ENCODE peak calls at places on chromosome 6, in five cellular contexts. I is colonic mucosa, D is substantia nigra, C is heart right ventricle, L is psoas muscle. R is an unnamed sample.
A peak's percentile ranks its signal among the peaks of the same experiment; 100 is the strongest.

GRCh38 chr6:15365273-15365687 is 119.4 kb downstream of the JARID2 start:
- DNase-seq in I (peak; percentile 84), L (peak; percentile 91), D (peak; percentile 77), C (peak; percentile 76), R (peak; percentile 40)

GRCh38 chr6:168105813-168106660 is 27.0 kb upstream of the FRMD1 start:
- DNase-seq in L (peak; percentile 28), C (no peak), I (no peak), D (no peak), R (no peak)

GRCh38 chr6:71706523-71706922 is 179.8 kb upstream of the RIMS1 start:
- DNase-seq in I (no peak), C (no peak), D (no peak), L (no peak), R (no peak)

GRCh38 chr6:10400330-10400729 is 14.5 kb downstream of the TFAP2A start:
- DNase-seq in I (no peak), C (no peak), D (no peak), L (no peak), R (no peak)

GRCh38 chr6:7424058-7424457 is 34.5 kb downstream of the RIOK1 start:
- DNase-seq in I (no peak), D (no peak), L (no peak), C (no peak), R (no peak)

GRCh38 chr6:33994198-33995045 is 151.5 kb downstream of the GRM4 start:
- DNase-seq in C (no peak), I (peak; percentile 18), D (no peak), L (no peak), R (no peak)

GRCh38 chr6:41466437-41466990 is 79.7 kb upstream of the FOXP4 start:
- DNase-seq in C (no peak), D (no peak), I (no peak), L (no peak), R (no peak)

GRCh38 chr6:140043357-140043756 is 668.9 kb upstream of the CITED2 start:
- DNase-seq in I (no peak), D (no peak), L (no peak), C (no peak), R (no peak)

GRCh38 chr6:159152014-159152413 is 17.2 kb upstream of the FNDC1 start:
- DNase-seq in I (no peak), C (no peak), L (no peak), D (no peak), R (no peak)

DNA sequence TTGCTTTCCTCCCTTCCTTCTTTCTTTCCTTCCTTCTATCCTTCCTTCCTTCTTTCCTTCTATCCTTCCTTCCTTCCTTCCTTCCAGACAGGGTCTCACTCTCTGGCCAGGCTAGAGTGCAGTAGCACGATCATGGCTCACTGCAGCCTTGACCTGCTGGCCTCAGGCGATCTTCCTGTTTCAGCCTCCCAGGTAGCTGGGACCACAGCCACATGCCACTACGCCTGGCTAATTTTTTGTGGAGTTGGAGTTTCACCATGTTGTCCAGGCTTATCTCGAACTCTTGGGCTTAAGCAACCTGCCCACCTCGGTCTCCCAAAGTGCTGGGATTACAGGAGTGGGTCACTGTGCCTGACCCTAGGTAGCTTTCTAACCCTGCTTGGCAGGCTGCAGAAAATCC is 12.2 kb upstream of the SEC63 start:
- DNase-seq in I (no peak), D (no peak), L (no peak), C (no peak), R (no peak)
- H3K27ac ChIP-seq in I (no peak overlapping the region), D (no peak overlapping the region), L (no peak overlapping the region), C (no peak overlapping the region), R (no peak overlapping the region)

GRCh38 chr6:169234634-169235033 is 19.0 kb downstream of the THBS2 start:
- DNase-seq in L (no peak), I (no peak), D (no peak), C (no peak), R (no peak)

GRCh38 chr6:169232507-169232931 is 21.1 kb downstream of the THBS2 start:
- DNase-seq in C (no peak), L (no peak), I (peak; percentile 15), D (no peak), R (no peak)

GRCh38 chr6:169231790-169232506 is 21.7 kb downstream of the THBS2 start:
- DNase-seq in D (no peak), C (no peak), L (no peak), I (peak; percentile 17), R (no peak)

GRCh38 chr6:169233832-169234231 is 19.8 kb downstream of the THBS2 start:
- DNase-seq in L (no peak), C (no peak), I (no peak), D (no peak), R (no peak)

GRCh38 chr6:169233181-169233580 is 20.5 kb downstream of the THBS2 start:
- DNase-seq in L (no peak), I (no peak), D (no peak), C (no peak), R (no peak)
- H3K27ac ChIP-seq in L (no peak overlapping the region), I (no peak overlapping the region), D (no peak overlapping the region), C (no peak overlapping the region), R (no peak overlapping the region)

DNA sequence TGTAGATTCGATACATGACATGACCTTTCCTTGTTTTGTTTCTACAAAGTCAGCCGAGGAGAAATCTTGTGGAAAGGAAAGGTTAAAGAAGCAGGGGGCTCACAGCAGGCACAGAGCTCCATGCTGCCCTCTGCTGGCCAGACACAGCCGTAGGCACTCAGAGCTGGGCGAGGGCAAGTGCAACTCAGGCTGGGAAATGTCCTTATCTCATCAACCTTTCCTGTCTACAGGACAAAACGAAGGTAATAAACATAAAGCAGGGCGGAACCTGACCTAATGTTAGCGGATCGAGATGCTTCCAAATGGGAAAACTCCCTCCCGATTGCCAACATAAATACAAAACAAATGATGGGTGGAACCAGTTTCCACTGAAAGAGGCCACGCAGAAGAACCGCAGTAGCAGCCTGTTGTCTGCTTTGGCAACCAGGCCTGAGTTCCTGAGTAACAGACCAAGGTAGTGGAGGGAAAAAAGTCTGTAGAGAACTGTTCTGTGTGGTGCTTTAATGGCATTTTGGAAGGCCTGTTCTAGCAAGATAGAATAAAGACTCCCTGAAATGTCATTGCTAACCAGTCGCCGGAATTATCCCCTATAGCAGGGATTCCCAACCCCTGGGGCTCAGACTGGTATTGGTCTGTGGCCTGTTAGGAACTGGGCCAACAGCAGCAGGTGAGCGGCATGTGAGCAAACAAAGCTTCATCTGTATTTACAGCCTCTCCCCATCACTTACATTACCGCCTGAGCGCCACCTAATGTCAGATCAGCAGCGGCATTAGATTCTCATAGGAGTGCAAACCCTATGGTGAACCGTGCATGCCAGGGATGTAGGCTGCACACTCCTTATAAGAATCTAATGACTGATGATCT is 85.2 kb downstream of the MBOAT1 start:
- DNase-seq in C (peak; percentile 76), D (peak; percentile 27), L (peak; percentile 81), I (peak; percentile 83), R (peak; percentile 76)
- H3K27ac ChIP-seq in C (no peak overlapping the region), D (no peak overlapping the region), L (peak overlapping the region; percentile 5), I (peak overlapping the region; percentile 60), R (peak overlapping the region; percentile 64)

GRCh38 chr6:31736768-31737314 is 511 bp upstream of the CLIC1 start:
- DNase-seq in C (no peak), D (no peak), I (peak; percentile 29), L (no peak), R (no peak)
- H3K27ac ChIP-seq in C (peak overlapping the region; percentile 97), D (peak overlapping the region; percentile 71), I (peak overlapping the region; percentile 86), L (peak overlapping the region; percentile 74), R (peak overlapping the region; percentile 70)

GRCh38 chr6:133132092-133132491 is 109.1 kb upstream of the EYA4 start:
- DNase-seq in C (no peak), I (no peak), D (no peak), L (no peak), R (no peak)
- H3K27ac ChIP-seq in C (no peak overlapping the region), I (no peak overlapping the region), D (no peak overlapping the region), L (peak overlapping the region; percentile 91), R (no peak overlapping the region)

GRCh38 chr6:111536888-111537287 is 53.9 kb upstream of the REV3L start:
- DNase-seq in L (no peak), C (no peak), I (peak; percentile 47), D (no peak), R (no peak)

GRCh38 chr6:111530777-111531176 is 47.8 kb upstream of the REV3L start:
- DNase-seq in D (no peak), L (no peak), I (no peak), C (no peak), R (no peak)

GRCh38 chr6:111530218-111530617 is 47.2 kb upstream of the REV3L start:
- DNase-seq in I (no peak), C (no peak), L (no peak), D (no peak), R (no peak)

GRCh38 chr6:111534366-111534765 is 51.3 kb upstream of the REV3L start:
- DNase-seq in D (peak; percentile 51), I (peak; percentile 88), C (peak; percentile 46), L (peak; percentile 86), R (peak; percentile 92)

DNA sequence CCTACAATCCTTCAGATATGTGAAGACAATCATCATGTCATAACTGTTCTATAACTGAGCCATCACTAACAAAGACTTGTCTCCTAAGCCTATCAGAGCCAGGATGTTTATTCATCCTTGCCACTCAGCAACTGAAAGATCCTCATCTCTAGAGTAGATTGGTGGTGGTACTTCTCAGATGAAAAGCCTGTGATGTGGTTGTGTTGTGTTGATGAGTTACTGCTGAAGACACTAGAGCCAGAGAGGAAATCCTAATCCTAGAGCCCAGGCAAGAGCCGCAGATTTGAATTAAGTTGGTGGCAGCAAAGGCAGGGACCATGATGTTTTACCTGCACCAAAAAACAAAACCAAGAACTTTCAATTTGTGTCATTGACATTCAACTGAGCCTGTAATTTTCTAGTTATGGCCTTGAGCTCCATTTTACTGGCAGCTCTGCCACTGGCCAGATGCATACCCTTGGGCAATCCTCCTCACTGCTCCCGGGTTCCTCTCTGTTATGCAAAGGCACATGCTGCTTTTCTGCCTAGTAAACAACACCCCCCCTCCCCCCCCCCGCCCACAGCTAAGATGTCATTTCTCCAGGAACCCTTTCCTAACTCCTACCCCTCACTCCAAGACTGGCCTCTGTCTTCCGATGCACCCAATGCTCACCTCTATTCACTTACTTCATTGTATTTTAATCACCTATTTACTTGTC is 50.2 kb upstream of the REV3L start:
- DNase-seq in D (no peak), I (no peak), C (no peak), L (peak; percentile 64), R (no peak)
- H3K27ac ChIP-seq in D (no peak overlapping the region), I (no peak overlapping the region), C (no peak overlapping the region), L (peak overlapping the region; percentile 62), R (no peak overlapping the region)

R was measured in pancreas.